ENCODE peak calls at places on chromosomes 4 and X, in four cellular contexts. One of them, this sample, is unnamed.

GRCh38 chrX:47091149-47091775 is 13.0 kb downstream of the RGN start:
- DNase-seq in A549: no peak
- DNase-seq in K562: no peak
- DNase-seq in H1: no peak
- DNase-seq in this sample: no peak

GRCh38 chr4:166459616-166460015 is 586.6 kb downstream of the TLL1 start:
- DNase-seq in K562: no peak
- DNase-seq in H1: no peak
- DNase-seq in A549: no peak
- DNase-seq in this sample: no peak

GRCh38 chrX:40755291-40756249 is 20.2 kb upstream of the MED14 start:
- DNase-seq in A549: no peak
- DNase-seq in K562: no peak
- DNase-seq in H1: no peak
- DNase-seq in this sample: no peak

GRCh38 chrX:22118161-22118830 is 86.2 kb downstream of the PHEX start:
- DNase-seq in A549: no peak
- DNase-seq in H1: no peak
- DNase-seq in K562: no peak
- DNase-seq in this sample: no peak

GRCh38 chr4:53717064-53717549 is 125.8 kb upstream of the LNX1 start:
- DNase-seq in H1: no peak
- DNase-seq in K562: no peak
- DNase-seq in A549: no peak
- DNase-seq in this sample: no peak

GRCh38 chr4:178316211-178316610 is 874.0 kb upstream of the AGA start:
- DNase-seq in K562: no peak
- DNase-seq in A549: no peak
- DNase-seq in H1: no peak
- DNase-seq in this sample: no peak

GRCh38 chrX:116290359-116290758 is 119.8 kb downstream of the AGTR2 start:
- DNase-seq in A549: no peak
- DNase-seq in H1: no peak
- DNase-seq in K562: no peak
- DNase-seq in this sample: no peak

GRCh38 chr4:54094449-54094848 is 5.5 kb upstream of the GSX2 start:
- DNase-seq in A549: no peak
- DNase-seq in H1: no peak
- DNase-seq in K562: no peak
- DNase-seq in this sample: no peak

GRCh38 chr4:40606239-40606767 is 23.4 kb downstream of the RBM47 start:
- DNase-seq in A549: no peak
- DNase-seq in H1: no peak
- DNase-seq in K562: no peak
- DNase-seq in this sample: no peak

GRCh38 chrX:23333842-23334535 is 660 bp upstream of the PTCHD1 start:
- DNase-seq in K562: no peak
- DNase-seq in H1: no peak
- DNase-seq in A549: no peak
- DNase-seq in this sample: no peak

GRCh38 chrX:104335765-104336164 is 81.0 kb upstream of the ESX1 start:
- DNase-seq in A549: peak
- DNase-seq in H1: no peak
- DNase-seq in K562: no peak
- DNase-seq in this sample: no peak

GRCh38 chr4:179029683-179030082 is 1587.4 kb upstream of the AGA start:
- DNase-seq in H1: no peak
- DNase-seq in K562: no peak
- DNase-seq in A549: no peak
- DNase-seq in this sample: no peak

GRCh38 chr4:150725957-150726523 is 144.1 kb downstream of the MAB21L2 start:
- DNase-seq in A549: no peak
- DNase-seq in K562: no peak
- DNase-seq in H1: no peak
- DNase-seq in this sample: no peak

GRCh38 chr4:129455462-129455861 is 359.5 kb downstream of the C4orf33 start:
- DNase-seq in A549: no peak
- DNase-seq in H1: no peak
- DNase-seq in K562: no peak
- DNase-seq in this sample: no peak

GRCh38 chr4:112514079-112514448 is 1.9 kb downstream of the NEUROG2 start:
- DNase-seq in H1: no peak
- DNase-seq in A549: no peak
- DNase-seq in K562: no peak
- DNase-seq in this sample: no peak

GRCh38 chrX:39816871-39817731 is 280.7 kb downstream of the BCOR start:
- DNase-seq in A549: no peak
- DNase-seq in H1: peak
- DNase-seq in K562: peak
- DNase-seq in this sample: no peak

GRCh38 chrX:13489451-13489850 is 80.0 kb upstream of the EGFL6 start:
- DNase-seq in K562: no peak
- DNase-seq in H1: no peak
- DNase-seq in A549: peak
- DNase-seq in this sample: no peak

GRCh38 chr4:186839122-186840037 is 115.7 kb upstream of the FAT1 start:
- DNase-seq in A549: no peak
- DNase-seq in H1: no peak
- DNase-seq in K562: peak
- DNase-seq in this sample: no peak

GRCh38 chr4:41369680-41370079 is 113.0 kb downstream of the UCHL1 start:
- DNase-seq in H1: no peak
- DNase-seq in K562: no peak
- DNase-seq in A549: no peak
- DNase-seq in this sample: no peak

DNA sequence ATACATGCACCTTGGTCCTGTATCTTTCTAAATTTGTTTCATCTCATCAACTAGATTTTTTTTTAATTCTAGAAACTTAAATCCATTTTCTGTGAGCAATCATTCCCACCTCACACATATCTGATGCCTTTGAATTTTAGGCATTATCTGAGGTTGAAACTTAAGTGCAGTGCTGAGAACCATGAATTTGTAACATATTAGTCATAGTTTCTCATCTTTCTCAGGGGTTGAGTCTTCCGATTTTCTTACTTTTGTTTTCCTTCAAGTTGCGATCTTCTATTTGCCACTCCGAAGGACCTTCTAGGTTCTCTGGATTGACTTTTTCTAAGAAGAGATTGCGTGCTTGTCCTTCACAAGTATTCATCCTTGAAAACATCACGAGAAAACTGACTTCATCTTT is 3.7 kb upstream of the NR0B1 start:
- DNase-seq in K562: no peak
- DNase-seq in H1: no peak
- DNase-seq in A549: no peak
- DNase-seq in this sample: no peak
- TF ChIP-seq PHF8 in K562: no peak
- TF ChIP-seq PHF8 in H1: no peak
- TF ChIP-seq PHF8 in A549: no peak
- TF ChIP-seq PHF8 in this sample: no peak

DNA sequence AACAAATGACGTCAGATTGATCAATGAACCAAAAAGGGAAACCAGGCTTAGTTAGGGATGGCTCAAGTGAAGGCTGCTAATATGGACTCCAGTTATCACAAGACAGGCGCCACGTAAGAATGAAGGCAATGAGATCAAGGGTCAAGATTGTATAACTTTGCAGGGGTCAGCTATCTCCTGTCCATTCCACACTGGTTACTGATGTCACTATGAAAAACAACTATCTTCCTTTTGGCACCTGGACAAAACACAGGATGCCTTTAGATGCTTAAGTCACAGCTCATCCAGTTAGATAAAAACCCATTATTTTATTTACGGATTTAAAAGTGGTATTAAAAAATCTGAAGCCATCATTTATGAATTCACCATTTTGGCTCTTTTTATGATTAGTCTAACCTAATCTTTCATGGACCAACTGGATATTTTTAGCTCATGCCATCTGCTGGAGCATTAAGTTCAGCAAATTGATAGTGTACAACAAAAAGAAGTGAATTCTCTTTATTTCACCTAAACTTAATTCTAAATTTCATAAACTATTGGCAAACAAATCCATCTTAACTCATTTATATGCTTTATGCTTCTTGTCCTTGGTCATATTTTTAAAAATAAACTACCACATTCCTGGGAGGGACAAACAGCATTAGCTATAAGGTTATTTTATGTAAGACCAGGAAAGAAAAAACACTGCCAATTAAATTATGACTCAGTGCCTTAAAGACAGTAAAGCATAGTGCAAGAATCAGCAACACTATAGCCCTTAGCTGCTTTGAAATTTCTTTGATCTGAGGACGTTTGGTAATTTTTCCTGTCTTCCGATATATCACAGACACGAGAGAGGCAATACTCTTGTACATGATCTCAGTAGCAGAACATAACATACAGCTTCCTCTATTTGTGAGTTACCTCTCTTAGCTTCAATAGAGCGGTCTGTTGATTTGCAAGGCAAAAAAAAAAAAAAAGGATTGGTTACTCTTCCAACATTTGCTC is 27.0 kb downstream of the DHX15 start:
- DNase-seq in K562: no peak
- DNase-seq in A549: no peak
- DNase-seq in H1: no peak
- DNase-seq in this sample: no peak
- TF ChIP-seq PHF8 in K562: no peak
- TF ChIP-seq PHF8 in A549: no peak
- TF ChIP-seq PHF8 in H1: no peak
- TF ChIP-seq PHF8 in this sample: no peak

DNA sequence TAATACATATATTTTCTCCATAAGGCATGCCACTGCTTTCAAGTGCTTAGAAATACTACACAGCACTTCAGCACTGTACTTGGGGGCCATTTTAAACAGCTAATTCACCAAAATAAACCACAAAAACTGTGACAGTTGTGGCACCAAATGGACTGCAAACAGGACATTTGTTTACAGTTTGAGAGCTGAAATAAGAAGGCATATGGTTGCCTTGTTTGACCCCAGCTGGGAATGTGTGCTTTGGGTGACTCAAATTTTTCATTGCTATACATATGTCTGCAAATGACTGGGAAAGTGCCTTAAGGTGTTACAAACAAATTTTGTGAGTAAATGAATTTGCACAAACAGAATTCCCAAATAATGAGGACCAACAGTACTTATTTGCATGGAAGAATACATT is 124.2 kb downstream of the BANK1 start:
- DNase-seq in H1: no peak
- DNase-seq in K562: no peak
- DNase-seq in A549: no peak
- DNase-seq in this sample: no peak
- TF ChIP-seq PHF8 in H1: no peak
- TF ChIP-seq PHF8 in K562: no peak
- TF ChIP-seq PHF8 in A549: no peak
- TF ChIP-seq PHF8 in this sample: no peak

GRCh38 chr4:14234330-14234729 is 606.8 kb upstream of the BOD1L1 start:
- DNase-seq in H1: no peak
- DNase-seq in K562: no peak
- DNase-seq in A549: no peak
- DNase-seq in this sample: no peak
- TF ChIP-seq PHF8 in H1: no peak
- TF ChIP-seq PHF8 in K562: no peak
- TF ChIP-seq PHF8 in A549: no peak
- TF ChIP-seq PHF8 in this sample: no peak